ENCODE peak calls at places on chromosome 11, in ten cellular contexts. Y is tibial nerve; L is type B pancreatic cell; X is dorsolateral prefrontal cortex; E is cardiac muscle cell; P is fibroblast of the aortic adventitia; F is CD8-positive, alpha-beta T cell; H is lung; I is endothelial cell of umbilical vein; C is prostate gland. T is an unnamed sample.

GRCh38 chr11:118114266-118114665 is 27.5 kb upstream of the SMIM35 start:
- DNase-seq in Y (no peak), L (no peak), X (no peak), E (no peak), P (no peak), F (no peak), H (no peak), I (no peak), C (no peak), T (no peak)

GRCh38 chr11:74452366-74452765 is 15.0 kb downstream of the KCNE3 start:
- DNase-seq in Y (no peak), L (no peak), X (no peak), E (no peak), P (no peak), F (no peak), H (no peak), I (no peak), C (no peak), T (no peak)

GRCh38 chr11:103315248-103315647 is 206.0 kb downstream of the DYNC2H1 start:
- DNase-seq in Y (no peak), L (no peak), X (no peak), E (no peak), P (no peak), F (no peak), H (no peak), I (no peak), C (no peak), T (no peak)

GRCh38 chr11:69518081-69518950 is 36.9 kb downstream of the LINC01488 start:
- DNase-seq in Y (no peak), L (no peak), X (no peak), E (no peak), P (peak), F (no peak), H (no peak), I (no peak), C (no peak), T (no peak)

GRCh38 chr11:83709434-83709833 is 423.3 kb upstream of the CCDC90B start:
- DNase-seq in Y (no peak), L (no peak), X (no peak), E (no peak), P (no peak), F (no peak), H (no peak), I (no peak), C (no peak), T (no peak)

GRCh38 chr11:134363161-134363560 is 31.4 kb downstream of the GLB1L2 start:
- DNase-seq in Y (no peak), L (no peak), X (no peak), E (no peak), P (no peak), F (no peak), H (no peak), I (no peak), C (no peak), T (peak)

GRCh38 chr11:72238040-72238450 is 5.9 kb downstream of the PHOX2A start:
- DNase-seq in Y (no peak), L (peak), X (no peak), E (peak), P (peak), F (peak), H (peak), I (peak), C (no peak), T (peak)

GRCh38 chr11:71336176-71336995 is 84.0 kb upstream of the SHANK2 start:
- DNase-seq in Y (no peak), L (no peak), X (no peak), E (no peak), P (no peak), F (no peak), H (no peak), I (no peak), C (no peak), T (no peak)

GRCh38 chr11:12356944-12357655 is 20.3 kb upstream of the PARVA start:
- DNase-seq in Y (no peak), L (no peak), X (no peak), E (no peak), P (no peak), F (no peak), H (no peak), I (no peak), C (no peak), T (no peak)

GRCh38 chr11:77525455-77526091 is 51.7 kb upstream of the PAK1 start:
- DNase-seq in Y (no peak), L (no peak), X (no peak), E (no peak), P (no peak), F (no peak), H (no peak), I (no peak), C (no peak), T (no peak)

GRCh38 chr11:132962026-132962425 is 570.3 kb downstream of the OPCML start:
- DNase-seq in Y (no peak), L (no peak), X (peak), E (no peak), P (peak), F (no peak), H (no peak), I (no peak), C (no peak), T (no peak)

GRCh38 chr11:65977621-65978390 is 16.3 kb downstream of the SART1 start:
- DNase-seq in Y (no peak), L (no peak), X (no peak), E (no peak), P (no peak), F (no peak), H (no peak), I (no peak), C (no peak), T (no peak)

GRCh38 chr11:16791494-16791961 is 53.1 kb downstream of the C11orf58 start:
- DNase-seq in Y (peak), L (no peak), X (no peak), E (no peak), P (peak), F (no peak), H (no peak), I (peak), C (no peak), T (no peak)

GRCh38 chr11:3916962-3917361 is 61.5 kb downstream of the STIM1 start:
- DNase-seq in Y (no peak), L (no peak), X (no peak), E (no peak), P (no peak), F (peak), H (no peak), I (no peak), C (no peak), T (no peak)

GRCh38 chr11:81644239-81644840 is 1089.3 kb downstream of the FAM181B start:
- DNase-seq in Y (no peak), L (no peak), X (no peak), E (peak), P (peak), F (peak), H (no peak), I (peak), C (no peak), T (no peak)

GRCh38 chr11:116412118-116412889 is 360.5 kb downstream of the BUD13 start:
- DNase-seq in Y (no peak), L (no peak), X (no peak), E (no peak), P (no peak), F (no peak), H (no peak), I (no peak), C (no peak), T (no peak)

GRCh38 chr11:132844956-132845355 is 687.3 kb downstream of the OPCML start:
- DNase-seq in Y (no peak), L (no peak), X (no peak), E (peak), P (peak), F (no peak), H (no peak), I (no peak), C (no peak), T (no peak)

GRCh38 chr11:6156628-6157367 is 13.3 kb downstream of the OR52B2 start:
- DNase-seq in Y (no peak), L (no peak), X (no peak), E (no peak), P (no peak), F (no peak), H (no peak), I (no peak), C (no peak), T (no peak)

GRCh38 chr11:107752954-107753822 is 41.3 kb upstream of the SLN start:
- DNase-seq in Y (no peak), L (no peak), X (no peak), E (no peak), P (no peak), F (no peak), H (no peak), I (no peak), C (no peak), T (no peak)

GRCh38 chr11:72842126-72842525 is 27.9 kb downstream of the ATG16L2 start:
- DNase-seq in Y (no peak), L (no peak), X (no peak), E (no peak), P (no peak), F (no peak), H (no peak), I (no peak), C (no peak), T (no peak)

GRCh38 chr11:21933095-21933494 is 259.8 kb upstream of the ANO5 start:
- DNase-seq in Y (no peak), L (no peak), X (no peak), E (no peak), P (no peak), F (no peak), H (no peak), I (no peak), C (no peak), T (no peak)

GRCh38 chr11:122486793-122487495 is 168.6 kb upstream of the UBASH3B start:
- DNase-seq in Y (no peak), L (no peak), X (no peak), E (peak), P (no peak), F (no peak), H (no peak), I (peak), C (no peak), T (no peak)

GRCh38 chr11:21564813-21565212 is 628.1 kb upstream of the ANO5 start:
- DNase-seq in Y (no peak), L (no peak), X (no peak), E (no peak), P (no peak), F (no peak), H (no peak), I (no peak), C (no peak), T (no peak)

DNA sequence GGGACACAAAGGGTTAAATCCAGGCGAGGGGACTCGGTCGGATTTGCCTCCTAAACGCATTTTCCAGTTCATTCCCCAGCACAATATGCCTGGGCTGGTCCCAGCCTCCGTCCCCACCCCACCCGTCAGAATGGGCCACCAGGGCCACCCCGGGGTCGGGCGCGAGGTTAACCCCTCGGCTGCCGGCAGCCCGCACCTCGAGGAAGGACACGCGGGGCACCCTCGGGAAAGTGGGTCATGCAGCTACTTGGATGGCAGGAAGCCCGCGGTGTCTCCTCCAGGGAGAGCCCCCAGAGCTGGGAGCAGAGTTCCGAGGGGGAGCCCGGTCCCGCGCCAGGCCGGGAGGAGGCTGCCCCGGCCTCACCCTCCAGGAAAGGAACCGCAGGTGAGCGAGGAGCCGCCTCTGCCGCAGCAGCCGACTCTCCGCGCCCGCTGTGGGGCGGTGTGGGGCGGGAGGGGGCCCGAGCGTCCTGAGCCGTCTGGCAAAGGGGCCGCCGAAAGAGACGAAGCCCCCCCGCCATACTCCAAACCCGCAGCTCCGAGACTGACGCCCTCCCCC is 1.4 kb downstream of the NECTIN1 start:
- DNase-seq in Y (no peak), L (no peak), X (no peak), E (peak), P (no peak), F (peak), H (no peak), I (no peak), C (peak), T (peak)
- TF ChIP-seq CTCF in Y (peak), L (no peak), X (peak), E (peak), P (peak), F (no peak), H (no peak), I (peak), C (no peak), T (no peak)

GRCh38 chr11:1807628-1807995 is 27.2 kb upstream of the SYT8 start:
- DNase-seq in Y (no peak), L (no peak), X (no peak), E (no peak), P (no peak), F (no peak), H (no peak), I (no peak), C (no peak), T (no peak)
- TF ChIP-seq CTCF in Y (no peak), L (peak), X (no peak), E (no peak), P (no peak), F (no peak), H (no peak), I (no peak), C (no peak), T (no peak)

GRCh38 chr11:45246241-45246640 is 39.9 kb downstream of the SYT13 start:
- DNase-seq in Y (no peak), L (no peak), X (no peak), E (no peak), P (no peak), F (no peak), H (no peak), I (no peak), C (no peak), T (no peak)

GRCh38 chr11:45243931-45244330 is 42.2 kb downstream of the SYT13 start:
- DNase-seq in Y (no peak), L (no peak), X (no peak), E (no peak), P (no peak), F (no peak), H (no peak), I (no peak), C (no peak), T (peak)

GRCh38 chr11:45247433-45247832 is 38.7 kb downstream of the SYT13 start:
- DNase-seq in Y (no peak), L (no peak), X (no peak), E (no peak), P (no peak), F (no peak), H (no peak), I (no peak), C (no peak), T (no peak)

GRCh38 chr11:45248501-45249011 is 37.6 kb downstream of the SYT13 start:
- DNase-seq in Y (no peak), L (no peak), X (no peak), E (no peak), P (no peak), F (no peak), H (no peak), I (no peak), C (no peak), T (no peak)

GRCh38 chr11:45245237-45246045 is 40.7 kb downstream of the SYT13 start:
- DNase-seq in Y (no peak), L (no peak), X (peak), E (no peak), P (no peak), F (no peak), H (no peak), I (no peak), C (no peak), T (no peak)
- TF ChIP-seq CTCF in Y (no peak), L (no peak), X (no peak), E (no peak), P (no peak), F (no peak), H (no peak), I (no peak), C (no peak), T (no peak)

GRCh38 chr11:94767701-94768601 is at the start of gene AMOTL1:
- DNase-seq in Y (peak), L (peak), X (peak), E (peak), P (peak), F (peak), H (peak), I (peak), C (peak), T (peak)
- TF ChIP-seq CTCF in Y (peak), L (no peak), X (no peak), E (no peak), P (no peak), F (no peak), H (no peak), I (no peak), C (no peak), T (no peak)

GRCh38 chr11:59615132-59615636 is 390 bp downstream of the OSBP start:
- DNase-seq in Y (peak), L (peak), X (no peak), E (no peak), P (no peak), F (peak), H (peak), I (no peak), C (peak), T (peak)
- TF ChIP-seq CTCF in Y (no peak), L (peak), X (no peak), E (no peak), P (peak), F (no peak), H (no peak), I (no peak), C (no peak), T (peak)

GRCh38 chr11:23112987-23113886 is 253.0 kb upstream of the CCDC179 start:
- DNase-seq in Y (no peak), L (no peak), X (no peak), E (peak), P (peak), F (no peak), H (no peak), I (peak), C (peak), T (no peak)
- TF ChIP-seq CTCF in Y (no peak), L (peak), X (peak), E (peak), P (peak), F (no peak), H (peak), I (peak), C (peak), T (peak)

GRCh38 chr11:9203715-9204311 is 61.3 kb downstream of the DENND5A start:
- DNase-seq in Y (no peak), L (no peak), X (peak), E (peak), P (no peak), F (peak), H (no peak), I (peak), C (no peak), T (no peak)
- TF ChIP-seq CTCF in Y (no peak), L (peak), X (peak), E (peak), P (no peak), F (no peak), H (no peak), I (no peak), C (no peak), T (no peak)

GRCh38 chr11:130666781-130667251 is 218.4 kb downstream of the ADAMTS15 start:
- DNase-seq in Y (no peak), L (no peak), X (no peak), E (no peak), P (peak), F (no peak), H (no peak), I (no peak), C (no peak), T (no peak)
- TF ChIP-seq CTCF in Y (peak), L (no peak), X (peak), E (peak), P (peak), F (no peak), H (no peak), I (no peak), C (no peak), T (no peak)

GRCh38 chr11:299951-300735 is 817 bp upstream of the IFITM5 start:
- DNase-seq in Y (no peak), L (no peak), X (no peak), E (peak), P (peak), F (no peak), H (no peak), I (no peak), C (no peak), T (peak)
- TF ChIP-seq CTCF in Y (no peak), L (peak), X (no peak), E (peak), P (peak), F (peak), H (no peak), I (peak), C (no peak), T (no peak)